ENCODE peak calls at places on chromosomes 6 and 20, in four cellular contexts. N is GM12891, F is SK-N-SH, Q is H1. J is an unnamed sample.

GRCh38 chr6:144170044-144170443 is 19.7 kb downstream of the STX11 start:
- DNase-seq in N (no peak), F (no peak), Q (no peak), J (no peak)

GRCh38 chr6:109260126-109260525 is 122.1 kb downstream of the CD164 start:
- DNase-seq in N (no peak), F (no peak), Q (no peak), J (no peak)

GRCh38 chr20:32534661-32535240 is 50.4 kb downstream of the NOL4L start:
- DNase-seq in N (no peak), F (no peak), Q (no peak), J (no peak)

GRCh38 chr6:39849764-39850163 is 57.6 kb downstream of the DAAM2 start:
- DNase-seq in N (no peak), F (no peak), Q (no peak), J (no peak)

GRCh38 chr6:117276778-117277177 is 11.4 kb downstream of the VGLL2 start:
- DNase-seq in N (no peak), F (no peak), Q (no peak), J (no peak)

GRCh38 chr6:44738652-44739141 is 351.2 kb downstream of the CDC5L start:
- DNase-seq in N (no peak), F (no peak), Q (no peak), J (no peak)

GRCh38 chr6:11495565-11496145 is 41.9 kb upstream of the TMEM170B start:
- DNase-seq in N (no peak), F (no peak), Q (no peak), J (no peak)

GRCh38 chr6:90086517-90086916 is 192.2 kb downstream of the GJA10 start:
- DNase-seq in N (no peak), F (no peak), Q (no peak), J (no peak)

GRCh38 chr6:18823782-18824386 is 436.7 kb downstream of the RNF144B start:
- DNase-seq in N (no peak), F (peak), Q (peak), J (no peak)

GRCh38 chr20:35510946-35511735 is 18.3 kb downstream of the C20orf173 start:
- DNase-seq in N (no peak), F (no peak), Q (no peak), J (no peak)

GRCh38 chr6:23621026-23621425 is 505.0 kb upstream of the NRSN1 start:
- DNase-seq in N (no peak), F (no peak), Q (no peak), J (no peak)

GRCh38 chr6:137791281-137792159 is 75.5 kb upstream of the TNFAIP3 start:
- DNase-seq in N (no peak), F (no peak), Q (no peak), J (no peak)

GRCh38 chr6:166542580-166542912 is 43.9 kb downstream of the RAMACL start:
- DNase-seq in N (no peak), F (no peak), Q (no peak), J (no peak)

GRCh38 chr6:7041511-7042026 is 66.2 kb upstream of the RREB1 start:
- DNase-seq in N (no peak), F (no peak), Q (no peak), J (no peak)

GRCh38 chr20:44008806-44009678 is 94.4 kb downstream of the TOX2 start:
- DNase-seq in N (no peak), F (no peak), Q (no peak), J (no peak)

GRCh38 chr20:44009679-44009992 is 95.0 kb downstream of the TOX2 start:
- DNase-seq in N (no peak), F (no peak), Q (no peak), J (no peak)

GRCh38 chr20:44012466-44013226 is 98.0 kb downstream of the TOX2 start:
- DNase-seq in N (no peak), F (no peak), Q (no peak), J (no peak)

GRCh38 chr20:44010162-44010704 is 95.6 kb downstream of the TOX2 start:
- DNase-seq in N (no peak), F (peak), Q (no peak), J (no peak)

GRCh38 chr20:44011251-44011940 is 96.7 kb downstream of the TOX2 start:
- DNase-seq in N (no peak), F (peak), Q (no peak), J (no peak)
- TF ChIP-seq TAF1 in N (no peak), F (no peak), Q (no peak), J (no peak)

GRCh38 chr6:29886686-29887085 is 55.6 kb upstream of the HLA-A start:
- DNase-seq in N (no peak), F (no peak), Q (no peak), J (no peak)
- TF ChIP-seq POLR2AphosphoS5 in N (no peak), F (no peak), Q (no peak), J (no peak)

GRCh38 chr6:136647363-136647763 is 97.1 kb upstream of the MAP7 start:
- DNase-seq in N (no peak), F (no peak), Q (no peak), J (no peak)
- TF ChIP-seq TAF1 in N (no peak), F (no peak), Q (no peak), J (no peak)

DNA sequence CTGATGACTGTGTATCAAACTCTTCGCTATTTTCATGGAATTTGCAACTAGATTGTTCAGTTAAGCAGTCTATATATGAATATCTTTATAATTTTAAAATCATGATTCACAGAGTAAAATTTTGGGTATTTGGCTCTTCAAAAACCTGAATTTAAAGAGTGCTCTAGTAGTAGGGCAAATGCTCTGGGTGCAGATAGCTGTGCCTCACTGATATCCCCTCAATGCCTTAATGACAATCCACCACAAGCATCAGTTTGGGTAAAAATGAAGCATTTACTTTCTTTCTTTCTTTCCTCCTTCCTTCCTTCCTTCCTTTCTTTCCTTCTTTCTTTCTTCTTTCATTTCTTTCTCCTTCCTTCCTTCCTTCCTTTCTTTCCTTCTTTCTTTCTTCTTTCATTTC is 239.7 kb downstream of the ADGRB3 start:
- DNase-seq in N (no peak), F (no peak), Q (no peak), J (no peak)
- TF ChIP-seq POLR2AphosphoS5 in N (no peak), F (no peak), Q (no peak), J (no peak)

GRCh38 chr6:113315068-113315467 is 542.1 kb upstream of the MARCKS start:
- DNase-seq in N (no peak), F (no peak), Q (no peak), J (no peak)
- TF ChIP-seq TAF1 in N (no peak), F (no peak), Q (no peak), J (no peak)

GRCh38 chr6:14796974-14797762 is 448.7 kb upstream of the JARID2 start:
- DNase-seq in N (no peak), F (no peak), Q (no peak), J (no peak)

GRCh38 chr6:14797875-14798593 is 447.8 kb upstream of the JARID2 start:
- DNase-seq in N (no peak), F (no peak), Q (no peak), J (no peak)

GRCh38 chr6:14798594-14798982 is 447.3 kb upstream of the JARID2 start:
- DNase-seq in N (no peak), F (no peak), Q (no peak), J (no peak)

GRCh38 chr6:14798996-14799588 is 446.8 kb upstream of the JARID2 start:
- DNase-seq in N (no peak), F (no peak), Q (no peak), J (no peak)

DNA sequence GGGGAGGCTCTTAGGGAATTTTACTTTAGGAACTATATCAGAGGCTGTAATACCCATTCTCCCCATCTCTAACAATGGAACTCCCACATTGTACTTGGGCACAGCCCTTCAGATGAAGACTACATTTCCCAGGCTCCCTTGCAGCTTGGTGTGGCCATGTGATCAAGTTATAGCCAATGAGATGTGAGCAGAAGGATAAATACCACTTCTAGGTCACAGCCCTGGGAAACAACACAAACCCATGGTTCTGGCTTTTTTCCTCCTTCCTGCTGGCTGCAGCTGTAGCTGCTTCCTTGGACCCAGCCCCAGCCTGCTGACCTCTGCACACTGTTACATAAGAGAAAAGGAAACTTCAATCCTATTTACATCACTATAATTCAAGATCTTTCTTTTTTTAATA is 445.9 kb upstream of the JARID2 start:
- DNase-seq in N (no peak), F (peak), Q (no peak), J (no peak)
- TF ChIP-seq POLR2AphosphoS5 in N (no peak), F (no peak), Q (no peak), J (no peak)

J was measured in GM12892.